ENCODE peak calls at places on chromosome 4, in six cellular contexts. L is H9, U is pancreas, Q is psoas muscle, C is kidney, K is K562. T is an unnamed sample. For H3K9me3, the result is how much of the 10 kb centered on the place peaks cover.

GRCh38 chr4:38069271-38069760 is 109.1 kb downstream of the PTTG2 start:
- DNase-seq in L (peak), U (peak), Q (no peak), C (no peak), K (peak), T (no peak)

GRCh38 chr4:36177946-36178345 is 66.4 kb downstream of the ARAP2 start:
- DNase-seq in L (no peak), U (no peak), Q (no peak), C (no peak), K (no peak), T (no peak)

GRCh38 chr4:29717658-29718057 is 1002.5 kb upstream of the PCDH7 start:
- DNase-seq in L (no peak), U (no peak), Q (no peak), C (no peak), K (no peak), T (no peak)

GRCh38 chr4:64584981-64585557 is 175.8 kb upstream of the TECRL start:
- DNase-seq in L (no peak), U (no peak), Q (no peak), C (no peak), K (peak), T (no peak)

GRCh38 chr4:85783483-85783882 is 308.5 kb downstream of the ARHGAP24 start:
- DNase-seq in L (no peak), U (no peak), Q (no peak), C (no peak), K (no peak), T (no peak)

GRCh38 chr4:176529574-176529973 is 209.8 kb downstream of the SPCS3 start:
- DNase-seq in L (no peak), U (no peak), Q (no peak), C (no peak), K (no peak), T (no peak)

GRCh38 chr4:186946682-186947294 is 223.1 kb upstream of the FAT1 start:
- DNase-seq in L (peak), U (peak), Q (no peak), C (peak), K (peak), T (no peak)

GRCh38 chr4:77194366-77194765 is 37.4 kb downstream of the CCNG2 start:
- DNase-seq in L (no peak), U (no peak), Q (no peak), C (no peak), K (no peak), T (no peak)

GRCh38 chr4:182922551-182923284 is 5.5 kb upstream of the DCTD start:
- DNase-seq in L (no peak), U (peak), Q (no peak), C (no peak), K (no peak), T (no peak)

GRCh38 chr4:2793578-2793919 is 664 bp downstream of the SH3BP2 start:
- DNase-seq in L (peak), U (peak), Q (peak), C (peak), K (peak), T (peak)

GRCh38 chr4:159516556-159516955 is 413.7 kb downstream of the RAPGEF2 start:
- DNase-seq in L (no peak), U (no peak), Q (no peak), C (no peak), K (no peak), T (peak)

GRCh38 chr4:53189011-53189410 is 176.8 kb downstream of the SCFD2 start:
- DNase-seq in L (no peak), U (no peak), Q (no peak), C (no peak), K (no peak), T (no peak)

GRCh38 chr4:147739239-147739823 is 7.4 kb downstream of the ARHGAP10 start:
- DNase-seq in L (no peak), U (no peak), Q (no peak), C (no peak), K (no peak), T (no peak)

GRCh38 chr4:100067255-100067654 is 117.2 kb upstream of the H2AZ1 start:
- DNase-seq in L (no peak), U (no peak), Q (no peak), C (no peak), K (no peak), T (no peak)

GRCh38 chr4:3041192-3042142 is 32.9 kb downstream of the HTT-AS start:
- DNase-seq in L (peak), U (no peak), Q (peak), C (peak), K (no peak), T (peak)

GRCh38 chr4:1177274-1178141 is 5.1 kb upstream of the SPON2 start:
- DNase-seq in L (no peak), U (no peak), Q (no peak), C (peak), K (no peak), T (peak)

GRCh38 chr4:1178300-1179088 is 6.1 kb upstream of the SPON2 start:
- DNase-seq in L (no peak), U (no peak), Q (no peak), C (no peak), K (no peak), T (peak)

GRCh38 chr4:1175635-1176229 is 3.3 kb upstream of the SPON2 start:
- DNase-seq in L (no peak), U (no peak), Q (no peak), C (no peak), K (no peak), T (peak)

GRCh38 chr4:1174941-1175634 is 2.7 kb upstream of the SPON2 start:
- DNase-seq in L (no peak), U (no peak), Q (no peak), C (peak), K (no peak), T (peak)

GRCh38 chr4:1176398-1177273 is 4.3 kb upstream of the SPON2 start:
- DNase-seq in L (no peak), U (no peak), Q (no peak), C (peak), K (no peak), T (peak)
- TF ChIP-seq CTCF in L (no peak), U (no peak), Q (no peak), C (no peak), K (no peak), T (no peak)

GRCh38 chr4:1252928-1253492 is 4.1 kb upstream of the CTBP1 start:
- DNase-seq in L (no peak), U (no peak), Q (no peak), C (no peak), K (no peak), T (no peak)
- H3K9me3 ChIP-seq in L (under half), U (under half), Q (under half), C (under half), K (under half), T (under half)

GRCh38 chr4:87114245-87115062 is 106.0 kb downstream of the KLHL8 start:
- DNase-seq in L (peak), U (no peak), Q (no peak), C (no peak), K (no peak), T (no peak)
- TF ChIP-seq CTCF in L (peak), U (no peak), Q (peak), C (no peak), K (peak), T (no peak)

DNA sequence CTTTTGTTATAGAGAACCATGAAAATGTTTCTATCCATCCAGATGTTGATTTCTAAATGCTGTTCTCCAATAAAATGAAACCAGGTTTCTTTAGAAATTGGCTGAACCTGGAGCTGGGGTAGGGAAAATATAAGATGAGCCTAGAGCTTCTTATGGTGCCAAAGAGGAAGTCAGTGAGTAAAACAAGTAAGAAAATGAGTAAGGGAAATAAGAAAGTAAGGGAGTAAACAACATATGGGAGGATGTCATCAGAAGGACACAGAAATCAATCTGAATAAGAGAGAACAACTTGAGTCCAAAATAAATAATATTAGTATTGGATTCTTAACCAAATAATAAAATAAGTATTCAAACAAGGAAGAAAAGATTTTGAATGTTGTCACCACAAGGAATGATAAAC is 506.0 kb downstream of the IL15 start:
- DNase-seq in L (no peak), U (no peak), Q (no peak), C (no peak), K (no peak), T (no peak)
- H3K9me3 ChIP-seq in L (under half), U (under half), Q (under half), C (under half), K (under half), T (under half)

GRCh38 chr4:127993150-127993549 is 27.9 kb downstream of the ABHD18 start:
- DNase-seq in L (no peak), U (no peak), Q (no peak), C (no peak), K (no peak), T (no peak)

GRCh38 chr4:127995776-127996175 is 30.6 kb downstream of the ABHD18 start:
- DNase-seq in L (no peak), U (no peak), Q (no peak), C (no peak), K (no peak), T (no peak)

GRCh38 chr4:127997534-127998388 is 32.6 kb downstream of the ABHD18 start:
- DNase-seq in L (no peak), U (no peak), Q (no peak), C (no peak), K (no peak), T (peak)
- TF ChIP-seq CTCF in L (peak), U (no peak), Q (no peak), C (no peak), K (no peak), T (peak)

GRCh38 chr4:10873809-10874208 is 189.2 kb upstream of the CLNK start:
- DNase-seq in L (no peak), U (no peak), Q (no peak), C (no peak), K (no peak), T (no peak)

GRCh38 chr4:10875144-10875799 is 190.7 kb upstream of the CLNK start:
- DNase-seq in L (no peak), U (no peak), Q (no peak), C (no peak), K (no peak), T (no peak)

GRCh38 chr4:10879411-10880110 is 195.0 kb upstream of the CLNK start:
- DNase-seq in L (no peak), U (no peak), Q (no peak), C (no peak), K (no peak), T (no peak)

GRCh38 chr4:10872833-10873517 is 188.4 kb upstream of the CLNK start:
- DNase-seq in L (no peak), U (no peak), Q (no peak), C (no peak), K (no peak), T (no peak)

GRCh38 chr4:10878861-10879260 is 194.3 kb upstream of the CLNK start:
- DNase-seq in L (no peak), U (no peak), Q (no peak), C (no peak), K (no peak), T (no peak)
- H3K9me3 ChIP-seq in L (under half), U (under half), Q (under half), C (under half), K (under half), T (under half)

DNA sequence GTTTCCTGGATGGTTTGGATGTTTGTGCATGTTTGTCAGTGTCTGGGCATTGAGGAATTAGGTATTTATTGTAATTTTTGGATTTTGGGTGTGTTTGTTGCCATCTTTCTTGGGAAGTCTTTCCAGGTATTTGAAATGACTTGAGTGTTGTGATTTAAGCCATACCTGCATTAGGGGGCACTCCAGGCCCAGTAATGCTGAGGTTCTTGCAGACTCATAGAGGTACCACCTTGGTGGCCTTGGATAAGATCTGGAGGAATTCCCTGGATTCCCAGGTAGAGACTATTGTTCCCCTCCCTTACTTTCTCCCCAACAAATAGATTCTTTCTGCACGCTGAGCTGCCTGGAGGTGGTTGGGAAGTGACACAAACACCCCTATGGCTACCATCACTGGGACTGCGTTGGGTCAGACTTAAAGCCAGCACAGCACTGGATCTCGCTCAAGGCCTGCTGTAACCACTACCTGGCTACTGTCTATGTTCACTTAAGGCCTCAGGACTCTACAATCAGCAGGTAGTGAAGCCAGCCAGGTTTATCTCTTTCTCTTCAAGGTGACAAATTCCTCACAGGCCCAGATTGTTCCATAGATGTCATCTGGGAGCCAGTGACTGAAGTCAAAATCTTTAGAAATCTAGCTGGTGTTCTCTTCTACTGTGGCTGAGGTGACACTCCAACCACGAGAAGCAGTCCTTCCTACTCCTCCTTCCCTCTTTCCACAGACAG is 643.6 kb downstream of the PDHA2 start:
- DNase-seq in L (peak), U (no peak), Q (no peak), C (no peak), K (no peak), T (no peak)
- TF ChIP-seq CTCF in L (peak), U (no peak), Q (no peak), C (no peak), K (no peak), T (no peak)

GRCh38 chr4:8911311-8912088 is 39.9 kb upstream of the HMX1 start:
- DNase-seq in L (peak), U (no peak), Q (no peak), C (peak), K (no peak), T (peak)
- H3K9me3 ChIP-seq in L (under half), U (under half), Q (under half), C (under half), K (under half), T (under half)

GRCh38 chr4:73816814-73817213 is 19.7 kb upstream of the CXCL6 start:
- DNase-seq in L (no peak), U (no peak), Q (no peak), C (no peak), K (no peak), T (no peak)
- TF ChIP-seq CTCF in L (no peak), U (no peak), Q (no peak), C (no peak), K (no peak), T (no peak)